ENCODE peak calls at places on chromosomes 11 and 22, in seven cellular contexts. A, S, L, Q, B, D and J are unnamed samples.

GRCh38 chr22:25475554-25476022 is 88.9 kb upstream of the GRK3 start:
- DNase-seq in A (no peak), S (no peak), L (peak; percentile 48), Q (no peak), B (peak; percentile 51), D (no peak), J (no peak)

GRCh38 chr22:35116817-35117216 is 50.9 kb downstream of the ISX start:
- DNase-seq in A (peak; percentile 59), S (no peak), L (no peak), Q (no peak), B (no peak), D (no peak), J (no peak)

GRCh38 chr22:29715705-29716104 is 4.1 kb upstream of the CABP7 start:
- DNase-seq in A (no peak), S (no peak), L (no peak), Q (no peak), B (no peak), D (no peak), J (no peak)

GRCh38 chr22:19654338-19654922 is 59.9 kb upstream of the SEPTIN5 start:
- DNase-seq in A (no peak), S (no peak), L (no peak), Q (no peak), B (no peak), D (no peak), J (no peak)

GRCh38 chr11:111559791-111560190 is 19.3 kb downstream of the LAYN start:
- DNase-seq in A (no peak), S (no peak), L (no peak), Q (no peak), B (no peak), D (no peak), J (no peak)

GRCh38 chr22:20972933-20973577 is 6.0 kb downstream of the AIFM3 start:
- DNase-seq in A (no peak), S (no peak), L (no peak), Q (no peak), B (no peak), D (no peak), J (no peak)

GRCh38 chr11:2432628-2433071 is 11.7 kb downstream of the TRPM5 start:
- DNase-seq in A (no peak), S (no peak), L (no peak), Q (no peak), B (no peak), D (no peak), J (no peak)

GRCh38 chr11:13315517-13316432 is 38.2 kb downstream of the BMAL1 start:
- DNase-seq in A (no peak), S (no peak), L (no peak), Q (no peak), B (no peak), D (no peak), J (no peak)

GRCh38 chr22:46064966-46065666 is 85.2 kb upstream of the PPARA start:
- DNase-seq in A (no peak), S (peak; percentile 57), L (peak; percentile 51), Q (no peak), B (no peak), D (no peak), J (no peak)

GRCh38 chr22:39598017-39598965 is 27.7 kb downstream of the CACNA1I start:
- DNase-seq in A (peak; percentile 92), S (peak; percentile 66), L (no peak), Q (peak; percentile 83), B (peak; percentile 28), D (peak; percentile 62), J (peak; percentile 42)

GRCh38 chr11:44030276-44030932 is 17.4 kb upstream of the ACCSL start:
- DNase-seq in A (no peak), S (no peak), L (peak; percentile 50), Q (no peak), B (no peak), D (no peak), J (peak; percentile 77)

GRCh38 chr11:1390603-1391164 is 950 bp downstream of the BRSK2 start:
- DNase-seq in A (no peak), S (peak; percentile 69), L (no peak), Q (no peak), B (no peak), D (no peak), J (peak; percentile 38)

GRCh38 chr11:98736813-98737212 is 283.9 kb upstream of the CNTN5 start:
- DNase-seq in A (no peak), S (no peak), L (no peak), Q (no peak), B (no peak), D (no peak), J (no peak)

GRCh38 chr11:68271023-68271780 is 571 bp downstream of the C11orf24 start:
- DNase-seq in A (peak; percentile 62), S (peak; percentile 62), L (peak; percentile 77), Q (peak; percentile 65), B (no peak), D (peak; percentile 27), J (peak; percentile 80)

GRCh38 chr11:65084598-65085375 is 765 bp downstream of the ZFPL1 start:
- DNase-seq in A (no peak), S (no peak), L (no peak), Q (no peak), B (no peak), D (no peak), J (no peak)

GRCh38 chr11:35163209-35163608 is 24.2 kb downstream of the CD44 start:
- DNase-seq in A (no peak), S (no peak), L (no peak), Q (peak; percentile 35), B (no peak), D (no peak), J (no peak)

GRCh38 chr11:69131644-69132300 is 24.0 kb upstream of the SMIM38 start:
- DNase-seq in A (peak; percentile 85), S (peak; percentile 88), L (peak; percentile 73), Q (peak; percentile 88), B (peak; percentile 87), D (no peak), J (peak; percentile 78)

GRCh38 chr11:95912902-95913560 is 10.9 kb downstream of the MTMR2 start:
- DNase-seq in A (no peak), S (no peak), L (peak; percentile 85), Q (no peak), B (no peak), D (no peak), J (no peak)

GRCh38 chr22:46791201-46791731 is 28.8 kb downstream of the TBC1D22A start:
- DNase-seq in A (no peak), S (no peak), L (peak; percentile 76), Q (no peak), B (no peak), D (peak; percentile 70), J (peak; percentile 84)

GRCh38 chr11:43879789-43880639 is 617 bp upstream of the ALKBH3 start:
- DNase-seq in A (peak; percentile 19), S (no peak), L (no peak), Q (no peak), B (no peak), D (no peak), J (no peak)

GRCh38 chr11:61032824-61033223 is 61.3 kb downstream of the CD6 start:
- DNase-seq in A (no peak), S (no peak), L (no peak), Q (no peak), B (no peak), D (no peak), J (no peak)

GRCh38 chr11:59918494-59918893 is 19.7 kb upstream of the OOSP1 start:
- DNase-seq in A (no peak), S (no peak), L (no peak), Q (no peak), B (no peak), D (no peak), J (no peak)
- H3K4me3 ChIP-seq in A (no peak overlapping the region), S (no peak overlapping the region), L (no peak overlapping the region), Q (no peak overlapping the region), B (no peak overlapping the region), D (no peak overlapping the region), J (no peak overlapping the region)

GRCh38 chr11:125371451-125371935 is 124.6 kb downstream of the FEZ1 start:
- DNase-seq in A (no peak), S (no peak), L (no peak), Q (no peak), B (no peak), D (no peak), J (no peak)
- TF ChIP-seq CTCF in A (no peak), S (no peak), L (no peak), Q (no peak), B (no peak), D (no peak), J (no peak)

DNA sequence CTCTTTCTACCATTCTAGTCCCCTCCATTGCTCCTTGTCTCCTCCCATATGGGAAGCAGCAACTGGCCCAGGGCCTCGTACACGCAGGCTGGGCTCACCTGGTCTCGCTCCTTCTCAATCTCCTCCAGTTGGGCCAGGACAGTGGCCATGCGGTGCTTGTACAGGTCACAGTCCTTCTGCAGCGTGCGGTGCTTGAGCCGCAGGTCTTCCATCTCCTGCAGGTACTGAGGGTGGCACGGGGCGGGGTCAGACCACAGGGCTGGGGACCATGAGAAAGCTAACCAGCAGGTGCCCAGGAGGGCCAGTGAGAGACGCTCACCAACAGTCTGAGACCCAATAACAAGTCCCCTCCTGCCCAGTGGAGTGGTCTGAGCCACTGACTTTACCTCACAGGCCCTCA is 11.5 kb downstream of the CARD10 start:
- DNase-seq in A (no peak), S (no peak), L (no peak), Q (no peak), B (no peak), D (no peak), J (no peak)
- H3K4me1 ChIP-seq in A (peaks cover 33% of the 10 kb centered on the region), S (peaks cover 60% of the 10 kb centered on the region), L (peaks cover 12% of the 10 kb centered on the region), Q (peaks cover 60% of the 10 kb centered on the region), B (peaks cover 4% of the 10 kb centered on the region), D (no peaks in the 10 kb centered on the region), J (peaks cover 28% of the 10 kb centered on the region)

GRCh38 chr11:78384231-78384630 is 33.4 kb downstream of the GAB2 start:
- DNase-seq in A (no peak), S (no peak), L (no peak), Q (no peak), B (no peak), D (no peak), J (no peak)
- H3K4me3 ChIP-seq in A (no peak overlapping the region), S (no peak overlapping the region), L (no peak overlapping the region), Q (no peak overlapping the region), B (no peak overlapping the region), D (no peak overlapping the region), J (no peak overlapping the region)

DNA sequence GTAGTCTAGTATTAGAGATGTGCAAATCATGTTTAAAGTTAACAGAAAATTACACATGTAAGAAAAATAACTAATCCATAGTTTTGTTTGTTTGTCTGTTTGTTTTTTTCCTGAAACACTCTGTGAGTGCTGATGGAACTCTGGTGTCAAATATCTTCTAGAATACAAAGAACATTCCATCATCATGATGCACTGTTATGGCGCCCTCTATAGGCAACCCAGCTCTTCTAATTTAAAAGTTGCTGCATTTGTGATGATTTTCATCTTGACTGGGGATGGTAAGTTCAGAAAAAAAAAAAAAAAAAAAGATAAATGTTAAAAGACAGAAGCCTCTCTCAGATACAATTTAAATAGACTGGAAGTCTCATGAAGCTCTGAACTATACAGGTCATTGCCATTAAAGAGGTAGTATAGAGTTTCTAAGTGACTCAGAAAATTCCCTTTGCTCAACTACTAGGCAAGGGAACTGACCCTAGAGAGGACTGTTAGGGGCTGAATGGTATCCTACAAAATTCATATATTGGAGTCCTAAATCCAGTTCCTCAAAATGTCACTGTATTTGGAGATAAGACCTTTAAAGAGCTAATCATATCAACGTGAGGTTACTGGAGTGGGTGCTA is 597.2 kb upstream of the ANO3 start:
- DNase-seq in A (no peak), S (no peak), L (peak; percentile 78), Q (no peak), B (no peak), D (no peak), J (no peak)
- TF ChIP-seq CTCF in A (no peak), S (no peak), L (peak; percentile 73), Q (peak; percentile 34), B (no peak), D (no peak), J (peak; percentile 21)